ENCODE peak calls at places on chromosome 16, in four cellular contexts. L is K562, Q is H1, I is HepG2. C is an unnamed sample.

GRCh38 chr16:88539652-88540345 is 30.4 kb upstream of the ZC3H18 start:
- DNase-seq in L (no peak), Q (no peak), I (no peak), C (no peak)

GRCh38 chr16:80899804-80900592 is 95.6 kb upstream of the CDYL2 start:
- DNase-seq in L (no peak), Q (no peak), I (peak), C (no peak)

GRCh38 chr16:73483076-73483791 is 435.3 kb upstream of the ZFHX3 start:
- DNase-seq in L (no peak), Q (peak), I (no peak), C (no peak)

GRCh38 chr16:397736-398332 is 835 bp downstream of the NME4 start:
- DNase-seq in L (no peak), Q (no peak), I (peak), C (peak)

GRCh38 chr16:85393674-85394510 is 219.2 kb upstream of the GSE1 start:
- DNase-seq in L (peak), Q (no peak), I (no peak), C (no peak)

GRCh38 chr16:8962393-8963009 is 1.2 kb downstream of the USP7 start:
- DNase-seq in L (peak), Q (no peak), I (no peak), C (no peak)

GRCh38 chr16:86018487-86018886 is 119.5 kb downstream of the IRF8 start:
- DNase-seq in L (no peak), Q (no peak), I (no peak), C (no peak)

GRCh38 chr16:66103245-66103644 is 263.2 kb upstream of the CDH5 start:
- DNase-seq in L (no peak), Q (no peak), I (peak), C (no peak)

GRCh38 chr16:3646348-3646920 is 8.1 kb upstream of the DNASE1 start:
- DNase-seq in L (peak), Q (no peak), I (peak), C (peak)

GRCh38 chr16:83116274-83116892 is 489.6 kb downstream of the CDH13 start:
- DNase-seq in L (no peak), Q (no peak), I (no peak), C (no peak)

GRCh38 chr16:4270091-4270490 is 2.7 kb downstream of the TFAP4 start:
- DNase-seq in L (no peak), Q (no peak), I (no peak), C (no peak)

GRCh38 chr16:17194190-17194780 is 276.5 kb downstream of the XYLT1 start:
- DNase-seq in L (peak), Q (peak), I (no peak), C (peak)

GRCh38 chr16:55868137-55868536 is 7.0 kb downstream of the CES5A start:
- DNase-seq in L (no peak), Q (no peak), I (no peak), C (no peak)

GRCh38 chr16:30874821-30875717 is 18.8 kb downstream of the BCL7C start:
- DNase-seq in L (peak), Q (no peak), I (peak), C (peak)

GRCh38 chr16:72850863-72851262 is 197.1 kb downstream of the ZFHX3 start:
- DNase-seq in L (no peak), Q (no peak), I (no peak), C (no peak)

GRCh38 chr16:12461971-12462370 is 341.7 kb downstream of the CPPED1 start:
- DNase-seq in L (no peak), Q (no peak), I (no peak), C (no peak)

GRCh38 chr16:11727945-11728543 is 14.6 kb downstream of the TXNDC11 start:
- DNase-seq in L (no peak), Q (no peak), I (no peak), C (no peak)

GRCh38 chr16:13298676-13299075 is 397.3 kb downstream of the SHISA9 start:
- DNase-seq in L (no peak), Q (no peak), I (no peak), C (no peak)

GRCh38 chr16:90043526-90043925 is 24.3 kb upstream of the DBNDD1 start:
- DNase-seq in L (no peak), Q (no peak), I (no peak), C (no peak)

GRCh38 chr16:25013049-25013448 is 2.1 kb downstream of the ARHGAP17 start:
- DNase-seq in L (no peak), Q (no peak), I (no peak), C (no peak)

GRCh38 chr16:14635394-14636145 is 2.8 kb downstream of the BFAR start:
- DNase-seq in L (no peak), Q (no peak), I (no peak), C (no peak)

GRCh38 chr16:50247906-50248608 is 18.3 kb upstream of the ADCY7 start:
- DNase-seq in L (no peak), Q (no peak), I (no peak), C (no peak)

GRCh38 chr16:89035013-89035697 is 58.1 kb upstream of the CBFA2T3 start:
- DNase-seq in L (no peak), Q (no peak), I (no peak), C (no peak)

GRCh38 chr16:57422026-57422944 is 17.7 kb downstream of the CCL17 start:
- DNase-seq in L (peak), Q (no peak), I (peak), C (no peak)

GRCh38 chr16:24540575-24541240 is 1.3 kb downstream of the RBBP6 start:
- DNase-seq in L (no peak), Q (no peak), I (no peak), C (no peak)

GRCh38 chr16:85716680-85717038 is 27.9 kb upstream of the GINS2 start:
- DNase-seq in L (no peak), Q (no peak), I (no peak), C (no peak)

GRCh38 chr16:86709902-86710601 is 131.7 kb downstream of the FOXL1 start:
- DNase-seq in L (no peak), Q (no peak), I (no peak), C (no peak)

GRCh38 chr16:85265789-85266188 is 153.5 kb upstream of the CIBAR2 start:
- DNase-seq in L (no peak), Q (no peak), I (no peak), C (no peak)

GRCh38 chr16:82263456-82264159 is 93.6 kb upstream of the MPHOSPH6 start:
- DNase-seq in L (peak), Q (no peak), I (peak), C (peak)

GRCh38 chr16:35485915-35486314 is 2026.5 kb downstream of the TP53TG3F start:
- DNase-seq in L (no peak), Q (no peak), I (no peak), C (no peak)

GRCh38 chr16:4597174-4597573 is 17.5 kb downstream of the UBALD1 start:
- DNase-seq in L (no peak), Q (no peak), I (no peak), C (no peak)

GRCh38 chr16:14545346-14545884 is 84.6 kb downstream of the PARN start:
- DNase-seq in L (no peak), Q (no peak), I (peak), C (no peak)

GRCh38 chr16:87410530-87410929 is 18.4 kb downstream of the MAP1LC3B start:
- DNase-seq in L (no peak), Q (no peak), I (no peak), C (no peak)

GRCh38 chr16:4136229-4136813 is 20.1 kb upstream of the ADCY9 start:
- DNase-seq in L (no peak), Q (no peak), I (no peak), C (peak)

GRCh38 chr16:4617880-4618279 is 3.2 kb upstream of the UBALD1 start:
- DNase-seq in L (no peak), Q (no peak), I (peak), C (no peak)

GRCh38 chr16:57299009-57299718 is 14.7 kb upstream of the PLLP start:
- DNase-seq in L (peak), Q (no peak), I (peak), C (no peak)

GRCh38 chr16:3698941-3699340 is 18.4 kb downstream of the TRAP1 start:
- DNase-seq in L (no peak), Q (no peak), I (no peak), C (no peak)

GRCh38 chr16:75042423-75043174 is 43.8 kb downstream of the ZNRF1 start:
- DNase-seq in L (no peak), Q (no peak), I (no peak), C (no peak)

GRCh38 chr16:78505544-78506371 is 406.3 kb downstream of the WWOX start:
- DNase-seq in L (no peak), Q (no peak), I (peak), C (no peak)

DNA sequence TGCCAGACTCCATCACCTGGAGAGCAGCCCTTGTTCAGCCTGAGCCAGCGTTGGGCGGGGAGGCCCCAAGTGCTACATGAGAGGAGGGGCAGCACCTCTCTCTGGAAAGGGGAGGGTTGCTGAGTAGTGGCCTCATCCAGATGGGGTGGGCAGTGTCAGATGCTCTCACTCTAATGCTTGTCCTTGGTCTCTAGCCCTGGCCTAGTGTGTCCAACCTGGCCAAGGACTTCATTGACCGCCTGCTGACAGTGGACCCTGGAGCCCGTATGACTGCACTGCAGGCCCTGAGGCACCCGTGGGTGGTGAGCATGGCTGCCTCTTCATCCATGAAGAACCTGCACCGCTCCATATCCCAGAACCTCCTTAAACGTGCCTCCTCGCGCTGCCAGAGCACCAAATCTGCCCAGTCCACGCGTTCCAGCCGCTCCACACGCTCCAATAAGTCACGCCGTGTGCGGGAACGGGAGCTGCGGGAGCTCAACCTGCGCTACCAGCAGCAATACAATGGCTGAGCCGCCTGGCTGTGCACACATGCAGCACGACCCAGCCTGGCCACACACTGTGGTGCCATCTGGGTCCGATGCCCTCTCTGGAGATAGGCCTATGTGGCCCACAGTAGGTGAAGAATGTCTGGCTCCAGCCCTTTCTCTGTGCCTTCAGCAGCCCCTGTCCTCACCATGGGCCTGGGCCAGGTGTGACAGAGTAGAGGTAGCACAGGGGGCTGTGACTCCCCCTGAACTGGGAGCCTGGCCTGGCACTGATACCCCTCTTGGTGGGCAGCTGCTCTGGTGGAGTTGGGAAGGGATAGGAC is 4.3 kb downstream of the CTRL start:
- DNase-seq in L (no peak), Q (no peak), I (no peak), C (no peak)
- TF ChIP-seq FOSL1 in L (no peak), Q (no peak), I (no peak), C (no peak)

GRCh38 chr16:70553645-70554044 is 30.0 kb downstream of the SF3B3 start:
- DNase-seq in L (no peak), Q (no peak), I (no peak), C (no peak)
- TF ChIP-seq ATF3 in L (no peak), Q (no peak), I (no peak), C (no peak)

GRCh38 chr16:67733734-67734470 is 14.8 kb upstream of the GFOD2 start:
- DNase-seq in L (no peak), Q (no peak), I (no peak), C (no peak)

GRCh38 chr16:67741118-67741517 is 22.0 kb upstream of the GFOD2 start:
- DNase-seq in L (no peak), Q (no peak), I (no peak), C (no peak)

GRCh38 chr16:67740391-67740790 is 21.3 kb upstream of the GFOD2 start:
- DNase-seq in L (no peak), Q (no peak), I (no peak), C (no peak)

GRCh38 chr16:67734731-67735201 is 15.7 kb upstream of the GFOD2 start:
- DNase-seq in L (no peak), Q (no peak), I (no peak), C (no peak)

GRCh38 chr16:67736858-67737257 is 17.7 kb upstream of the GFOD2 start:
- DNase-seq in L (no peak), Q (no peak), I (no peak), C (no peak)
- TF ChIP-seq FOSL1 in L (peak), Q (no peak), I (no peak), C (no peak)

DNA sequence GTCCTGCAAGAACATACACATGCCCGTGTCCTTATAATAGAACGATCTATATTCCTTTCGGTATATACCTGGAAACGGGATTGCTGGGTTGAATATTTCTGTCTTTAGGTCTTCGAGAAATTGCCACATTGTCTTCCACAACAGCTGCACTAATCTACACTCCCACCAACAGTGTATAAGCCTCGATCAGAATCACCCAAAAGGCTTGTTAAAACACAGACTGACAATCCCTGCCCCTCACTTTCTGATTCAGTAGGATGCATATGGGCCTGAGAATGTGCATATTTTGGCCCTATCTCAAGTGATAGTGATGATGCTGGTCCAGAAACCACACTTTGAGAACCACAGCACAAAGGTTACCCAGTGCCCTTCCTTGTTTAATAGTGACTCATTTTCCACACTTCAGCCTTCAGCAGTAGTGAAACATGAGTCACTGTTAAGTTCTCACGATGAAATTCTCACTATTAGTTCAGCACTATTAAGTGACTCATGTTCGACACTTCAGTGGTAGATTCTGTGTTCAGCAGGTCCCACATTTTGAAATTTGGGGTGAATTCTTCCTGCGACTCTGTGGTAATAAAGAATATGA is 215.6 kb downstream of the GRIN2A start:
- DNase-seq in L (no peak), Q (no peak), I (peak), C (no peak)
- TF ChIP-seq ATF3 in L (no peak), Q (no peak), I (no peak), C (no peak)

DNA sequence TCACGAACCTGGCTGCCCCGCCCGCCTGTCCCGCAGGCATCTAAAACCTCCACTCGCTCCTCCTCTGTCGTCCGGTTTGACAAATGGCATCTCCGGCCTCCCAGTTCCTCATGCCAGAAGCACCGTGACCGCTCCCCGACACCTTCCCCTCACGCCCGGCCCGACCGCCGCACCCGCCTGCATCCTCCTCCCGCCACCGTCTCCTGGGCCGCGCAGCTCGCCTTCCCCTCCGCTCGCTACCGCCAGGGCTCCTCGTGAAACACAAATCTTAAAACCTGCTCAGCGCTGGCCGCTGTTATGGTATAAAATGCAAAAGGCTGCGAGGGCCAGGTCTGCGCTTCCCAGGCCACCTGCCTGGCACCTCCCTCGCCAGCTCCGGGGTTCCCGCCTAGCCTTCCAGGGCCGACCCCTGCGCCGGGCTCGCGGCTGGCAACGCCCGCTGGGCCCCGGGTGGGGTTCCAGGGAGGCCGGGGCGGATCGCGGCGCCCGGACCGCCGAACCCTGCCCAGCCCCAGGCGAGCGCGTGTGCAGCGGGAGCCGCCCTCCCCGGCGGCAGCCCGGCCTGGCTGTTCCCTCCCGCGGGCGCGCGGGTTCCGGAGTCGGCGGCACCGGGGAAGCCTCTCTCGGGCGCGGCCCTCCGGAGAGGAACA is 488 bp downstream of the SPSB3 start:
- DNase-seq in L (no peak), Q (no peak), I (no peak), C (no peak)
- TF ChIP-seq FOSL1 in L (no peak), Q (no peak), I (no peak), C (no peak)

GRCh38 chr16:23519282-23519681 is 9.0 kb upstream of the GGA2 start:
- DNase-seq in L (peak), Q (no peak), I (no peak), C (no peak)
- TF ChIP-seq ATF3 in L (no peak), Q (no peak), I (no peak), C (no peak)